ENCODE peak calls at places on chromosomes 12 and 14, in six cellular contexts. V is MM.1S, D is AG04450, J is upper lobe of left lung, B is GM12865, A is hepatocyte. F is an unnamed sample.

GRCh38 chr14:97854918-97855317 is 1057.7 kb downstream of the VRK1 start:
- DNase-seq in V (no peak), D (no peak), J (no peak), B (no peak), A (no peak), F (no peak)

GRCh38 chr12:120767071-120768024 is 41.7 kb downstream of the ACADS start:
- DNase-seq in V (no peak), D (no peak), J (peak), B (no peak), A (no peak), F (no peak)

GRCh38 chr14:71497645-71498086 is 434.6 kb upstream of the RGS6 start:
- DNase-seq in V (peak), D (peak), J (no peak), B (peak), A (no peak), F (no peak)

GRCh38 chr14:79831198-79831890 is 380.0 kb downstream of the DIO2 start:
- DNase-seq in V (no peak), D (peak), J (no peak), B (peak), A (no peak), F (no peak)

GRCh38 chr14:63454863-63455622 is 88.1 kb downstream of the PPP2R5E start:
- DNase-seq in V (no peak), D (no peak), J (peak), B (no peak), A (no peak), F (no peak)

GRCh38 chr12:1611775-1612174 is 17.3 kb upstream of the WNT5B start:
- DNase-seq in V (no peak), D (peak), J (no peak), B (no peak), A (no peak), F (peak)

GRCh38 chr12:80356092-80356491 is 87.9 kb upstream of the PTPRQ start:
- DNase-seq in V (no peak), D (no peak), J (no peak), B (peak), A (no peak), F (no peak)

GRCh38 chr14:103284574-103285467 is 49.2 kb upstream of the EIF5 start:
- DNase-seq in V (no peak), D (no peak), J (no peak), B (peak), A (no peak), F (no peak)

GRCh38 chr12:25187781-25188180 is 7.2 kb downstream of the DNAI7 start:
- DNase-seq in V (no peak), D (peak), J (no peak), B (no peak), A (no peak), F (peak)

GRCh38 chr14:22438742-22439141 is 150.3 kb downstream of the DAD1 start:
- DNase-seq in V (no peak), D (no peak), J (no peak), B (no peak), A (no peak), F (no peak)

GRCh38 chr14:89429206-89430091 is 12.4 kb upstream of the FOXN3 start:
- DNase-seq in V (no peak), D (no peak), J (no peak), B (peak), A (peak), F (no peak)

GRCh38 chr12:108117163-108117849 is 11.8 kb upstream of the WSCD2 start:
- DNase-seq in V (no peak), D (no peak), J (no peak), B (peak), A (no peak), F (no peak)

GRCh38 chr14:66483322-66483721 is 2.8 kb upstream of the CCDC196 start:
- DNase-seq in V (no peak), D (no peak), J (peak), B (no peak), A (no peak), F (no peak)

GRCh38 chr12:50243507-50243906 is 39.8 kb downstream of the LIMA1 start:
- DNase-seq in V (no peak), D (no peak), J (no peak), B (no peak), A (no peak), F (no peak)

GRCh38 chr14:101199028-101199770 is 295.7 kb upstream of the RTL1 start:
- DNase-seq in V (no peak), D (no peak), J (peak), B (no peak), A (no peak), F (no peak)

GRCh38 chr12:27779416-27779815 is 617 bp upstream of the KLHL42 start:
- DNase-seq in V (peak), D (no peak), J (peak), B (peak), A (peak), F (no peak)

GRCh38 chr12:87363497-87364084 is 665.6 kb downstream of the C12orf50 start:
- DNase-seq in V (no peak), D (no peak), J (no peak), B (no peak), A (no peak), F (no peak)

GRCh38 chr12:122928891-122929538 is 33.1 kb upstream of the VPS37B start:
- DNase-seq in V (no peak), D (no peak), J (no peak), B (no peak), A (no peak), F (no peak)

GRCh38 chr14:88765130-88765529 is 27.6 kb downstream of the EML5 start:
- DNase-seq in V (no peak), D (no peak), J (no peak), B (peak), A (no peak), F (no peak)

GRCh38 chr12:64608901-64609542 is 1.3 kb upstream of the RASSF3 start:
- DNase-seq in V (peak), D (no peak), J (peak), B (peak), A (peak), F (no peak)

GRCh38 chr14:50402965-50403364 is 6.3 kb upstream of the CDKL1 start:
- DNase-seq in V (no peak), D (no peak), J (no peak), B (no peak), A (no peak), F (no peak)

DNA sequence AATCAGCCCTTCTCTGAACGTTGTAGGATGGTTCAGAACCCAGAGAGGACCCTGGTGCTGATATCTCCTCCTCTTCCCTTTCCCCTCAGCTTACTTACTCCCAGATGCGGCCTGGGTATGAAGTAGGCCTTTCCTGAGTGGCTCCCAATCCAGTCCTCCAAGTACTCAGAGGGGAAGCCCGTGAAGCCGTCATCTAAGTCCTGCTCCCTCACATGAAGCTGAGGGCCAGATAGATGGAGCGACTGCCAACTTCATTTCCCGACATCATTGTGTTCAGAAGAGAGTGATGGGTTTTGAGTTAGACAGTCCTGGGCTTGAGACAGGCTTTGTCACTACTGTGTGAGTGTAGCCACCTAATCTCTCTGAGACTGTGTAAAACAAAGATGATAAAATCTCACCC is 2.7 kb downstream of the APOLD1 start:
- DNase-seq in V (no peak), D (no peak), J (no peak), B (no peak), A (no peak), F (no peak)
- H3K4me3 ChIP-seq in V (no peak), D (no peak), J (no peak), B (no peak), A (no peak), F (no peak)

DNA sequence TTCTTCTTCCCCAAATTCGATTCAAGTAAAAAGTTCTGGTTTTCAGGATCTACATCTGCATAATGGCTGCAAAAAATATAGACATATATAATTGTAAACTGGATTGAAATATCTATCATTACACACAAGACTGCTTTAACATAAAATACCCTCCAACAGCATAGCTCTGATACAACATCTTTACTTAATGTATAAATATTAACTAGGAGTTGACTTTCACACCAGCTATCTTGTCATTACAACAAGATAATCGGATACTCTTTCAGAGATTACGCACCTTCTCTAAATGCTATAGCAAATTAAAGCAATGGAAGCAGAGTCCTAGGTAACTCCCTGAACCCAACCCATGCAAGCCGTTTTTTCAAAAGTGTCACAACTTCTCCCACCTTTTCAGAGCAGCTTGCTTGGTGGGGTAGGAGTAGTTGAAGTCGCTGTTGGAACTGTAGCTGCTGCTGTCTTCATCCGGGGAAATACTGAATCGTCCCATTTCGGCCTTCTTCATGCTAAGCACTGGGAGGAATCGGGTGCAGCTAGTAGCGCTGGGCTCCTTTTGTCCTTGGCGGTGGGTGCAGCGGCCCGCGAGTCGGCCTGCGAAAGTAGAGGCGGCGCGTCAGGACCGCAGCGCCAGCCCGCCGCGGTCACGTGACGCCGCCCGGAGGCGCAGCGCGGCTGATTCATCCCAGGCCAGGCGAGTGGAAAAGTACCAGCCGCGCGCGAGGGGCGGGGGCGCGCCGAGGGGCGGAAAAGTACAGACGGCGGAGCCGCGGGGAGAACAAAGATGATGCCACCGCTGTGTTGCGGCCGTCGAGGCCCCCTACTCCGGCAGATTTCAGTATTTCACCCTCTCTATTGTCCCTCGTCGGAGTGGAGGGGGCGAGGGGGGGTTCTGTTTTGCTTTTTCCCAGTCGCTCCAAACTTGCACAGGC is 1.5 kb downstream of the SLC38A2 start:
- DNase-seq in V (peak), D (no peak), J (peak), B (peak), A (peak), F (no peak)
- TF ChIP-seq CTCF in V (peak), D (no peak), J (peak), B (no peak), A (peak), F (no peak)

GRCh38 chr14:90553298-90553920 is 156.6 kb downstream of the CALM1 start:
- DNase-seq in V (no peak), D (no peak), J (no peak), B (no peak), A (no peak), F (no peak)

GRCh38 chr14:90555126-90556049 is 158.6 kb downstream of the CALM1 start:
- DNase-seq in V (no peak), D (no peak), J (no peak), B (no peak), A (no peak), F (no peak)

GRCh38 chr14:90553921-90554336 is 157.1 kb downstream of the CALM1 start:
- DNase-seq in V (no peak), D (no peak), J (no peak), B (no peak), A (no peak), F (no peak)

GRCh38 chr14:90552465-90553297 is 155.9 kb downstream of the CALM1 start:
- DNase-seq in V (no peak), D (no peak), J (no peak), B (no peak), A (no peak), F (no peak)

GRCh38 chr14:90554341-90554740 is 157.5 kb downstream of the CALM1 start:
- DNase-seq in V (no peak), D (no peak), J (peak), B (no peak), A (no peak), F (no peak)
- H3K4me3 ChIP-seq in V (no peak), D (no peak), J (no peak), B (no peak), A (no peak), F (no peak)

DNA sequence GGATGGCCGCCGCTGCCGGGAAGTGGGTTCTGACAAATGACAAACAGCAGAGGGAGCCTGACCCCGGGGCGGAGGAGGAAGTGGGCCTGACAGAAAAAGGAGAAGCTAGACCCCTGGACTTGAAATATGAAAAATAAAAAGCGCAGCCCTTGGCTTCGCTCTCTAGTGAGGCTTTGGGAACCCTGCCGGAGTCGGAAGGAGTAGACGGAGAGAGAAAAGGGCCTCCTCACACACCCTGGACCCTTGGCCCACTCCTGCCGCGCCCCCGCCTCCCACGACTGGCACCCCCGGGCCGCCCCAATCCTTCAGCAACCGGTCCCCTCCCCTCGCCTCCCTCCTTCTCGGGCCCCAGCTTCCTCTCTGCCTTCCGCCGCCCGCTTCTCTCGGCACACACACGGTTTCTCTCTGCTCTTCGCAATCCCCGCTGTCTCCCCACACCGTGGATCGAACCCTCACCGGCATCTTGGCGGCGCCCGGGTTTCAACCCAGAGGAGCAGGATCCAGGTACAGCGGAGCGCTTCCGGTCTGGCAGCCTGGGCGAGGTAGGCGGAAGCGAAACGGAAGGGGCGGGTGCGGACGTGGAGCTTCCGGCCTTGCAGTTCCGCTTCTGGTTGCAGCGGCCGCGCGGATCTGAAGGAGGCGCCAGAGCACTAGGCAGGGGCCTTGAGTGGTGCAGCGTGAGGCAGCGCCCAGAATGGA is at the start of gene ARPC3:
- DNase-seq in V (peak), D (peak), J (peak), B (peak), A (peak), F (peak)
- TF ChIP-seq CTCF in V (peak), D (peak), J (peak), B (peak), A (peak), F (peak)